ENCODE peak calls at places on chromosomes 3 and 15, in ten cellular contexts. One of them, this sample, is unnamed.

GRCh38 chr3:182978387-182978786 is 2.0 kb downstream of the DCUN1D1 start:
- DNase-seq in heart left ventricle: no peak
- DNase-seq in A549: no peak
- DNase-seq in HFF-Myc: no peak
- DNase-seq in astrocyte of the spinal cord: no peak
- DNase-seq in cardiac fibroblast: no peak
- DNase-seq in GM10248: no peak
- DNase-seq in adrenal gland: no peak
- DNase-seq in neural crest cell: no peak
- DNase-seq in HCT116: no peak
- DNase-seq in this sample: no peak

GRCh38 chr3:155252535-155252934 is 40.9 kb downstream of the STRIT1 start:
- DNase-seq in neural crest cell: no peak
- DNase-seq in astrocyte of the spinal cord: peak; percentile 55
- DNase-seq in GM10248: no peak
- DNase-seq in heart left ventricle: no peak
- DNase-seq in A549: peak; percentile 1
- DNase-seq in HCT116: no peak
- DNase-seq in adrenal gland: no peak
- DNase-seq in HFF-Myc: peak; percentile 67
- DNase-seq in cardiac fibroblast: peak; percentile 78
- DNase-seq in this sample: no peak

GRCh38 chr15:73374599-73374998 is 5.8 kb upstream of the HCN4 start:
- DNase-seq in heart left ventricle: peak; percentile 87
- DNase-seq in adrenal gland: no peak
- DNase-seq in HFF-Myc: no peak
- DNase-seq in astrocyte of the spinal cord: no peak
- DNase-seq in cardiac fibroblast: no peak
- DNase-seq in GM10248: no peak
- DNase-seq in neural crest cell: no peak
- DNase-seq in HCT116: no peak
- DNase-seq in A549: no peak
- DNase-seq in this sample: peak; percentile 72

GRCh38 chr15:62163847-62164499 is 1.1 kb downstream of the C2CD4B start:
- DNase-seq in heart left ventricle: peak; percentile 69
- DNase-seq in cardiac fibroblast: peak; percentile 17
- DNase-seq in adrenal gland: no peak
- DNase-seq in HFF-Myc: no peak
- DNase-seq in GM10248: no peak
- DNase-seq in neural crest cell: peak; percentile 8
- DNase-seq in HCT116: no peak
- DNase-seq in astrocyte of the spinal cord: no peak
- DNase-seq in A549: peak; percentile 13
- DNase-seq in this sample: peak; percentile 48

GRCh38 chr3:41327718-41328117 is 128.4 kb downstream of the CTNNB1 start:
- DNase-seq in A549: no peak
- DNase-seq in heart left ventricle: no peak
- DNase-seq in adrenal gland: no peak
- DNase-seq in astrocyte of the spinal cord: peak; percentile 75
- DNase-seq in HFF-Myc: no peak
- DNase-seq in cardiac fibroblast: peak; percentile 84
- DNase-seq in HCT116: no peak
- DNase-seq in GM10248: no peak
- DNase-seq in neural crest cell: no peak
- DNase-seq in this sample: no peak

GRCh38 chr3:171806200-171807128 is 3.8 kb downstream of the PLD1 start:
- DNase-seq in astrocyte of the spinal cord: peak; percentile 83
- DNase-seq in neural crest cell: no peak
- DNase-seq in A549: peak; percentile 90
- DNase-seq in adrenal gland: no peak
- DNase-seq in heart left ventricle: no peak
- DNase-seq in HCT116: no peak
- DNase-seq in HFF-Myc: peak; percentile 84
- DNase-seq in cardiac fibroblast: peak; percentile 90
- DNase-seq in GM10248: no peak
- DNase-seq in this sample: no peak

GRCh38 chr15:74746389-74746788 is 2.3 kb upstream of the CYP1A2 start:
- DNase-seq in HCT116: no peak
- DNase-seq in heart left ventricle: no peak
- DNase-seq in cardiac fibroblast: no peak
- DNase-seq in adrenal gland: no peak
- DNase-seq in GM10248: no peak
- DNase-seq in HFF-Myc: no peak
- DNase-seq in astrocyte of the spinal cord: no peak
- DNase-seq in A549: no peak
- DNase-seq in neural crest cell: no peak
- DNase-seq in this sample: no peak

GRCh38 chr15:74431645-74432044 is 2.1 kb downstream of the SEMA7A start:
- DNase-seq in HFF-Myc: no peak
- DNase-seq in A549: no peak
- DNase-seq in GM10248: no peak
- DNase-seq in HCT116: no peak
- DNase-seq in cardiac fibroblast: no peak
- DNase-seq in adrenal gland: no peak
- DNase-seq in neural crest cell: no peak
- DNase-seq in astrocyte of the spinal cord: no peak
- DNase-seq in heart left ventricle: no peak
- DNase-seq in this sample: no peak

GRCh38 chr3:143934791-143935190 is 36.8 kb upstream of the DIPK2A start:
- DNase-seq in heart left ventricle: no peak
- DNase-seq in neural crest cell: no peak
- DNase-seq in astrocyte of the spinal cord: no peak
- DNase-seq in HCT116: no peak
- DNase-seq in HFF-Myc: no peak
- DNase-seq in cardiac fibroblast: no peak
- DNase-seq in adrenal gland: no peak
- DNase-seq in A549: no peak
- DNase-seq in GM10248: no peak
- DNase-seq in this sample: no peak

GRCh38 chr15:42313463-42313862 is 40.2 kb upstream of the TMEM87A start:
- DNase-seq in heart left ventricle: no peak
- DNase-seq in A549: no peak
- DNase-seq in cardiac fibroblast: no peak
- DNase-seq in HCT116: no peak
- DNase-seq in GM10248: no peak
- DNase-seq in astrocyte of the spinal cord: no peak
- DNase-seq in adrenal gland: no peak
- DNase-seq in HFF-Myc: no peak
- DNase-seq in neural crest cell: no peak
- DNase-seq in this sample: no peak
- TF ChIP-seq CTCF in heart left ventricle: no peak
- TF ChIP-seq CTCF in A549: no peak
- TF ChIP-seq CTCF in cardiac fibroblast: no peak
- TF ChIP-seq CTCF in HCT116: no peak
- TF ChIP-seq CTCF in GM10248: no peak
- TF ChIP-seq CTCF in astrocyte of the spinal cord: no peak
- TF ChIP-seq CTCF in adrenal gland: no peak
- TF ChIP-seq CTCF in HFF-Myc: no peak
- TF ChIP-seq CTCF in neural crest cell: no peak
- TF ChIP-seq CTCF in this sample: no peak

DNA sequence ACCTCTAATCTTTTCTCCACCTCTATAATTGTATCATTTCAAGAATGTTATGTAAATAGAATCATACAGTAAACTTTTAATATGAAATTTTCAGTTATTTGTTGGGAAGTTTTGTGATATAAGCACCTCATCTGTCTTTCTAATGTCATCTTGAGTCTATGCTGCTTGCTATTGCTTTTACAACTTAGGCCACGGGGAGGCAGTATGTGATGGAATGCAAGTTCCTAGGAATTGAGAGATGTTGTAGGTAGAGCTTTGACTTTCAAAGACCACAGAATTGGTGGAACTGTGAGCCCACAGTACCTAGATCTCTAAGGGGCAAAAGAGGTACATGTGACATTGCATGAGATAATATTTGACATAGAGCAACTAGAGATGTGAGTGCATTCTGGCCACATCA is 328.3 kb downstream of the MFSD1 start:
- DNase-seq in A549: peak; percentile 29
- DNase-seq in HCT116: peak; percentile 15
- DNase-seq in HFF-Myc: no peak
- DNase-seq in GM10248: peak; percentile 11
- DNase-seq in cardiac fibroblast: peak; percentile 38
- DNase-seq in neural crest cell: peak; percentile 2
- DNase-seq in adrenal gland: peak; percentile 22
- DNase-seq in heart left ventricle: no peak
- DNase-seq in astrocyte of the spinal cord: no peak
- DNase-seq in this sample: peak; percentile 13
- TF ChIP-seq CTCF in A549: peak; percentile 40
- TF ChIP-seq CTCF in HCT116: peak; percentile 64
- TF ChIP-seq CTCF in HFF-Myc: peak; percentile 43
- TF ChIP-seq CTCF in GM10248: peak; percentile 33
- TF ChIP-seq CTCF in cardiac fibroblast: peak; percentile 29
- TF ChIP-seq CTCF in neural crest cell: peak; percentile 49
- TF ChIP-seq CTCF in adrenal gland: no peak
- TF ChIP-seq CTCF in heart left ventricle: peak; percentile 22
- TF ChIP-seq CTCF in astrocyte of the spinal cord: peak; percentile 19
- TF ChIP-seq CTCF in this sample: peak; percentile 32

DNA sequence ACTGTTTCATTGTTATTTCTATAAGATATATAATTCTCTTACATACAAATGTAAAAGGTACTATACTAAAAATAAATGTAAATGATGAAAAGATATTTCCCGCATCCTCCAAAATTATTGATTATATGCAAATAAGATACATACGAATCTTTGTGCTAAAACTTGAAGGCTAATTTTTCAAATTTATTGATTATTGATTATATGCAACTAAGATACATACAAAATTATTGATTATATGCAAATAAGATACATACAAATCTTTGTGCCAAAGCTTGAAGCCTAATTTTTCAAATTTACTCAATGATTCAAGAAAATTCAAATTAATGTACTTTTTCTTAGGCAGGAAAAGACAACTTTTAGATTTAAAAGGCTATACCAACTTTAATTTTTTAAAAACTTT is 319.8 kb downstream of the TBC1D5 start:
- DNase-seq in HCT116: no peak
- DNase-seq in HFF-Myc: no peak
- DNase-seq in adrenal gland: no peak
- DNase-seq in A549: no peak
- DNase-seq in neural crest cell: no peak
- DNase-seq in cardiac fibroblast: no peak
- DNase-seq in heart left ventricle: no peak
- DNase-seq in GM10248: no peak
- DNase-seq in astrocyte of the spinal cord: no peak
- DNase-seq in this sample: no peak
- TF ChIP-seq CTCF in HCT116: no peak
- TF ChIP-seq CTCF in HFF-Myc: no peak
- TF ChIP-seq CTCF in adrenal gland: no peak
- TF ChIP-seq CTCF in A549: no peak
- TF ChIP-seq CTCF in neural crest cell: no peak
- TF ChIP-seq CTCF in cardiac fibroblast: no peak
- TF ChIP-seq CTCF in heart left ventricle: no peak
- TF ChIP-seq CTCF in GM10248: no peak
- TF ChIP-seq CTCF in astrocyte of the spinal cord: no peak
- TF ChIP-seq CTCF in this sample: no peak

DNA sequence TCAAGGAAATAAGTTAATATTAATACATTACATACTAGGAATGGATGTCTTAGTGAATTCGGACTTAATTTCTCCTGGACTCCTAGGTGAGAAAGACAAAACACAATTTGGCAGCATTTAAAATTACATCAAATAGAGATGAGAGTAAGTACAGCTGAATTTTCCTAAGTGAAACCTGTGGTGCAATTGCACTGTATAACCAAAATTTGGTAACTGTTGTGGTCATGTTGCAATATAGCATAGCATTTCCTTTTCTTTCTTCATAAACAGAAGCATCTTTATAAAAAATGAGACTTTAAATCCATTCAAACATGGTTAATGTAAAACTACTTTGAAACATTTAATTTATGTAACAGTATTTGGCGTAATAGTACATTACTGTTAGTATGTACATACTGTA is 15.1 kb upstream of the PLCL2 start:
- DNase-seq in GM10248: no peak
- DNase-seq in A549: no peak
- DNase-seq in adrenal gland: no peak
- DNase-seq in astrocyte of the spinal cord: no peak
- DNase-seq in heart left ventricle: no peak
- DNase-seq in HCT116: no peak
- DNase-seq in cardiac fibroblast: peak; percentile 33
- DNase-seq in neural crest cell: no peak
- DNase-seq in HFF-Myc: no peak
- DNase-seq in this sample: no peak
- TF ChIP-seq CTCF in GM10248: no peak
- TF ChIP-seq CTCF in A549: no peak
- TF ChIP-seq CTCF in adrenal gland: no peak
- TF ChIP-seq CTCF in astrocyte of the spinal cord: no peak
- TF ChIP-seq CTCF in heart left ventricle: no peak
- TF ChIP-seq CTCF in HCT116: no peak
- TF ChIP-seq CTCF in cardiac fibroblast: no peak
- TF ChIP-seq CTCF in neural crest cell: no peak
- TF ChIP-seq CTCF in HFF-Myc: no peak
- TF ChIP-seq CTCF in this sample: no peak

GRCh38 chr15:85454403-85454802 is 74.0 kb downstream of the AKAP13 start:
- DNase-seq in heart left ventricle: no peak
- DNase-seq in adrenal gland: no peak
- DNase-seq in cardiac fibroblast: no peak
- DNase-seq in HCT116: no peak
- DNase-seq in A549: no peak
- DNase-seq in astrocyte of the spinal cord: no peak
- DNase-seq in GM10248: no peak
- DNase-seq in neural crest cell: no peak
- DNase-seq in HFF-Myc: no peak
- DNase-seq in this sample: no peak
- TF ChIP-seq CTCF in heart left ventricle: no peak
- TF ChIP-seq CTCF in adrenal gland: no peak
- TF ChIP-seq CTCF in cardiac fibroblast: no peak
- TF ChIP-seq CTCF in HCT116: no peak
- TF ChIP-seq CTCF in A549: peak; percentile 19
- TF ChIP-seq CTCF in astrocyte of the spinal cord: no peak
- TF ChIP-seq CTCF in GM10248: no peak
- TF ChIP-seq CTCF in neural crest cell: no peak
- TF ChIP-seq CTCF in HFF-Myc: no peak
- TF ChIP-seq CTCF in this sample: no peak

DNA sequence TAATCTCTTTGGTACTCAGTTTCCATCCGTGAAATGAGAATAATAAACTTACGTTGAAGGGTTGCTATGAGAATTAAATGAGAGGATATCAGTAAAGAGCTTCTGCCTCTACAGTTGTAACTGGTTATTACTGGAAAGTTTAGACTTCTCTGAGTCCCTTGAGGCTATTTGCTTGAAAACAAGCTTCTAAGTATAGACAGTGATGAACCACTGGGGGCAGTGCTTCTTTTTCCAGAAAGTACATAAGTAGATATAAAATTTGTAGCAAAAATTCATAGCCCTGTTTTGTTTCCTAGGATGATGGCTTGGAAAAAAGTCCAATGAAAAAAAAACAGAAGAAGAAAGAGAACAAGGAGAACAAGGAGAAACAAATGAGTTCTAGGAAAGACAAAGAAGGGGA is 87.1 kb downstream of the RGMA start:
- DNase-seq in GM10248: no peak
- DNase-seq in HFF-Myc: no peak
- DNase-seq in astrocyte of the spinal cord: no peak
- DNase-seq in adrenal gland: no peak
- DNase-seq in heart left ventricle: no peak
- DNase-seq in cardiac fibroblast: peak; percentile 34
- DNase-seq in HCT116: no peak
- DNase-seq in A549: peak; percentile 46
- DNase-seq in neural crest cell: no peak
- DNase-seq in this sample: no peak
- TF ChIP-seq CTCF in GM10248: no peak
- TF ChIP-seq CTCF in HFF-Myc: no peak
- TF ChIP-seq CTCF in astrocyte of the spinal cord: peak; percentile 1
- TF ChIP-seq CTCF in adrenal gland: no peak
- TF ChIP-seq CTCF in heart left ventricle: peak; percentile 34
- TF ChIP-seq CTCF in cardiac fibroblast: peak; percentile 4
- TF ChIP-seq CTCF in HCT116: peak; percentile 18
- TF ChIP-seq CTCF in A549: peak; percentile 22
- TF ChIP-seq CTCF in neural crest cell: peak; percentile 47
- TF ChIP-seq CTCF in this sample: no peak